ENCODE peak calls at places on chromosomes 12 and 14, in five cellular contexts. B, Q, P, Y and L are unnamed samples.

GRCh38 chr12:120979862-120980696 is 1.7 kb downstream of the HNF1A start:
- DNase-seq in B (no peak), Q (no peak), Y (no peak), P (no peak), L (no peak)

GRCh38 chr12:69639400-69640016 is 28.8 kb upstream of the LRRC10 start:
- DNase-seq in Y (peak), P (peak), Q (peak), B (peak), L (peak)

GRCh38 chr14:70281938-70282337 is 77.5 kb downstream of the COX16 start:
- DNase-seq in Q (no peak), B (no peak), P (no peak), Y (no peak), L (peak)

GRCh38 chr14:40004871-40005503 is 572.8 kb upstream of the FBXO33 start:
- DNase-seq in B (no peak), Y (no peak), P (no peak), Q (no peak), L (no peak)

GRCh38 chr12:39619660-39620433 is at the start of gene ABCD2:
- DNase-seq in B (peak), P (peak), Y (peak), Q (peak), L (peak)

GRCh38 chr12:92059976-92060375 is 85.7 kb downstream of the BTG1 start:
- DNase-seq in Y (no peak), B (peak), P (no peak), Q (no peak), L (no peak)

GRCh38 chr12:45130881-45131281 is 80.0 kb upstream of the DBX2 start:
- DNase-seq in Y (peak), B (peak), Q (peak), P (peak), L (peak)

GRCh38 chr14:97380539-97380941 is 583.4 kb downstream of the VRK1 start:
- DNase-seq in Y (no peak), Q (no peak), P (no peak), B (no peak), L (no peak)